ENCODE peak calls at places on chromosomes 7 and 10, in six cellular contexts. B is MM.1S, K is HCT116, G is hepatocyte, Z is PC-3, H is GM23248. D is an unnamed sample.

GRCh38 chr7:124764847-124765400 is 668 bp downstream of the GPR37 start:
- DNase-seq in B (peak; percentile 84), K (no peak), G (peak; percentile 26), Z (peak; percentile 23), H (no peak), D (peak; percentile 62)

GRCh38 chr10:131821378-131822012 is 79.3 kb upstream of the PPP2R2D start:
- DNase-seq in B (no peak), K (no peak), G (no peak), Z (no peak), H (no peak), D (no peak)

GRCh38 chr7:66304536-66304935 is 99.4 kb downstream of the TPST1 start:
- DNase-seq in B (no peak), K (no peak), G (no peak), Z (peak; percentile 8), H (no peak), D (no peak)

GRCh38 chr7:45162943-45163691 is 5.5 kb downstream of the RAMP3 start:
- DNase-seq in B (no peak), K (no peak), G (no peak), Z (no peak), H (no peak), D (no peak)

GRCh38 chr7:7653568-7654187 is 13.1 kb downstream of the UMAD1 start:
- DNase-seq in B (peak; percentile 31), K (peak; percentile 28), G (peak; percentile 16), Z (peak; percentile 38), H (peak; percentile 23), D (peak; percentile 72)

GRCh38 chr7:70356324-70356797 is 758.1 kb downstream of the AUTS2 start:
- DNase-seq in B (no peak), K (no peak), G (no peak), Z (no peak), H (no peak), D (no peak)

GRCh38 chr10:125868372-125868975 is 12.6 kb downstream of the DHX32 start:
- DNase-seq in B (peak; percentile 45), K (peak; percentile 59), G (peak; percentile 58), Z (peak; percentile 74), H (peak; percentile 63), D (peak; percentile 54)

GRCh38 chr7:114997487-114998404 is 75.9 kb downstream of the MDFIC start:
- DNase-seq in B (no peak), K (no peak), G (no peak), Z (peak; percentile 38), H (no peak), D (no peak)

GRCh38 chr7:98810166-98810802 is 59.5 kb downstream of the TMEM130 start:
- DNase-seq in B (no peak), K (no peak), G (no peak), Z (no peak), H (no peak), D (peak; percentile 48)

GRCh38 chr7:116153050-116153449 is 57.3 kb upstream of the TES start:
- DNase-seq in B (no peak), K (no peak), G (no peak), Z (no peak), H (no peak), D (no peak)

GRCh38 chr10:122149607-122150505 is 121.2 kb upstream of the BTBD16 start:
- DNase-seq in B (no peak), K (no peak), G (no peak), Z (no peak), H (peak; percentile 90), D (no peak)

GRCh38 chr10:119898577-119898976 is 6.0 kb downstream of the SEC23IP start:
- DNase-seq in B (no peak), K (no peak), G (no peak), Z (no peak), H (no peak), D (no peak)

GRCh38 chr7:842436-843031 is 10.3 kb downstream of the SUN1 start:
- DNase-seq in B (no peak), K (no peak), G (no peak), Z (no peak), H (peak; percentile 15), D (no peak)

GRCh38 chr7:150900675-150901074 is 48.4 kb downstream of the AOC1 start:
- DNase-seq in B (no peak), K (no peak), G (no peak), Z (no peak), H (no peak), D (no peak)

GRCh38 chr7:150896562-150897209 is 44.4 kb downstream of the AOC1 start:
- DNase-seq in B (no peak), K (no peak), G (no peak), Z (no peak), H (no peak), D (no peak)

GRCh38 chr7:150897502-150898474 is 45.5 kb downstream of the AOC1 start:
- DNase-seq in B (peak; percentile 72), K (no peak), G (no peak), Z (no peak), H (no peak), D (no peak)

GRCh38 chr7:150895809-150896208 is 43.5 kb downstream of the AOC1 start:
- DNase-seq in B (peak; percentile 36), K (no peak), G (no peak), Z (no peak), H (no peak), D (no peak)

GRCh38 chr7:150898475-150899011 is 46.2 kb downstream of the AOC1 start:
- DNase-seq in B (peak; percentile 75), K (peak; percentile 51), G (peak; percentile 82), Z (peak; percentile 72), H (peak; percentile 76), D (peak; percentile 84)
- H3K4me1 ChIP-seq in B (peaks cover 27% of the 10 kb centered on the region), K (peaks cover 12% of the 10 kb centered on the region), G (peaks cover 16% of the 10 kb centered on the region), Z (peaks cover 16% of the 10 kb centered on the region), H (no peaks in the 10 kb centered on the region), D (no peaks in the 10 kb centered on the region)

DNA sequence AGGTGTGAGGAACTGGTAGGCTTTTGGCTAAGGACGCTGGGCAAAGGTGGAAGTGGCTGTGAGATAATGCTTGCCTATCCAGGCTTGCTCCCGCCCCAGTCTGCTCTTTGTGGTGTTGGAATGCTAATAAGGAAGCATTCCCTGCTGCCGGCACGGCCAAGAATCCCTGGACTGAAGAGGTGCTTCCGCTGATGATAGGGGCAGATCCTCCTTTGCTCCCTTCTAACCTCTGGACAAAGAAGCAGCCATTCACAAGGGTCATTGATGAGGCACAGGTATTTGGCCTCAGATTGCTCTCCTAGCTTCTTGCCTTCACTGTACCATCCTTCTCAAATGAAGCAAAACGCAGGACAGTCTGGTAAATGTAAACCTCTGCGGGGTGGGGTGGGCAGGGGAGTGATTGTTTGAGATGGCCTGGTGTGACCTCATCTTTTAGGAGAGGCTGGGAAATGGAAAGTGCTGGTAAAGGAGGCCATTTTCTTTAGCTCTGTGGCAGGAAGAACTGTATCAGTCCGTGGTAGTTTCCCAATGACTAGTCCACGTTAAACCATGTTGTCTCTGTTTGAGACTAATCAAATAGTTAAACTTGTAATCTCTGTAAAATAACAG is 1.7 kb downstream of the PGAM1 start:
- DNase-seq in B (no peak), K (no peak), G (peak; percentile 68), Z (no peak), H (peak; percentile 70), D (peak; percentile 82)
- TF ChIP-seq EZH2phosphoT487 in B (no peak), K (no peak), G (no peak), Z (no peak), H (no peak), D (no peak)

GRCh38 chr7:12317675-12318074 is 86.0 kb downstream of the VWDE start:
- DNase-seq in B (no peak), K (no peak), G (no peak), Z (no peak), H (no peak), D (no peak)

GRCh38 chr7:12320241-12320640 is 83.4 kb downstream of the VWDE start:
- DNase-seq in B (no peak), K (no peak), G (no peak), Z (no peak), H (no peak), D (no peak)

GRCh38 chr7:12314199-12314598 is 89.5 kb downstream of the VWDE start:
- DNase-seq in B (no peak), K (no peak), G (no peak), Z (no peak), H (no peak), D (no peak)

GRCh38 chr7:12315049-12315448 is 88.6 kb downstream of the VWDE start:
- DNase-seq in B (no peak), K (no peak), G (peak; percentile 23), Z (no peak), H (no peak), D (no peak)

DNA sequence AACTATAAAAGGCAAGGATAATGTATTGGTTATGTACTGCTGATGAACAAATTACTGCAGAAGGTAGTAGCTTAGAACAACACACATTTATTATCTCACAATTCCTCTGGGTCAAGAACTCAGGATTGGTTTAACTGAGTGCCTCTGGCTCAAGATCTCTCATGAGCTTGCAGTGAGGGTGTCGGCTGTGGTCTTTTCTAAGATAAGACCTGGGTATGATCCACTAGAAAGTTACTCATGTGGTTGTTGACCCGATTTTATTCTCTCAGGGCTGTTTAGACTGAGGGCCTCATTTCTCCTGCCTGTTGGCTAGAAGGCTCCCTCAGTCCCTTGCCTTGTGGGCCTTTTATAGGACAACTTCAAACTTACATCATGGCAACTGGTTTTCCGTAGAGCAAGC is 86.7 kb downstream of the VWDE start:
- DNase-seq in B (no peak), K (no peak), G (no peak), Z (no peak), H (no peak), D (no peak)
- H3K4me1 ChIP-seq in B (no peaks in the 10 kb centered on the region), K (no peaks in the 10 kb centered on the region), G (no peaks in the 10 kb centered on the region), Z (no peaks in the 10 kb centered on the region), H (no peaks in the 10 kb centered on the region), D (no peaks in the 10 kb centered on the region)

GRCh38 chr7:11576340-11576739 is 255.7 kb downstream of the THSD7A start:
- DNase-seq in B (no peak), K (no peak), G (no peak), Z (no peak), H (no peak), D (no peak)

GRCh38 chr7:11584406-11585031 is 247.5 kb downstream of the THSD7A start:
- DNase-seq in B (no peak), K (no peak), G (no peak), Z (no peak), H (no peak), D (no peak)

DNA sequence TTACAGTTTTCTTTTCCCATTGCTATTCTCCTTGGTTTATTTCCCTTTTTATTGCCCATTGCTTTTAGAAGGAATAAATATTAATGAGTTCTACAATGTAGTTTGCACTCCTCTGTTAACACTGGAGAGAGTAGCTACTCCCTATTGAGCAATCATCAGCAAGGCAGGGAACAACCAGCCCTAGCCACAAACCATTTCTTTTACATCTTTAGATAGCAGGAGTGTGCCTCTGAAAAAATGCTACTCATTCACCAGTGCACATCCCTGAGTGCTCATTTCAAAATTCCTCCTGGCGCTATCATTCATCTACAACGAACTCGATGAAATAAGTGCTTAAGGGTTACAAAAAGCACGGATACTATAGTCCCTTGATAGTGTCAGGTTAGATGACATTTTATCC is 252.9 kb downstream of the THSD7A start:
- DNase-seq in B (no peak), K (no peak), G (no peak), Z (no peak), H (no peak), D (no peak)
- TF ChIP-seq EZH2phosphoT487 in B (no peak), K (no peak), G (no peak), Z (no peak), H (no peak), D (no peak)

DNA sequence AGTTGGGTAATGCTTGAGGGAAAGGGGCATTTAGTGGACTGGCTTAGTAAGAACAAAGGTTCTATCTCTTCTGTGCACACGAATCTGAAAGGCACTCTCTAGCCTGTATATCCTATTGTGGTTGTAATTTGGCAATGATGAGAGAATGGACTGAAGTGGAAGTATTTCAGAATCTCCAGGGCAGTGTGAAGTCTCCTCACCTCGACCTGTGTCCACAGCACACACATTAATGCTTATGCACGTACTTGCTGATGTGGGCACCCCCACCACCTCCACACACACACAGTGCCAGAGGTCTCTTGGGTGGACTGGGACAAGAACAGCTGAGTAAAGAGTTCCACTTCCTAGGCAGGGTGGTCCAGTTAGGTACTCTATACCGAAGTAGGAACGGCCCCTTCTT is 6.9 kb downstream of the SMC3 start:
- DNase-seq in B (no peak), K (no peak), G (no peak), Z (no peak), H (no peak), D (no peak)
- H3K4me1 ChIP-seq in B (peaks cover 41% of the 10 kb centered on the region), K (peaks cover 4% of the 10 kb centered on the region), G (peaks cover 10% of the 10 kb centered on the region), Z (peaks cover 21% of the 10 kb centered on the region), H (peaks cover 22% of the 10 kb centered on the region), D (peaks cover 31% of the 10 kb centered on the region)

D was measured in neural progenitor cell.